ENCODE peak calls at places on chromosome 3, in nine cellular contexts. H, B, S, Y, G, T, P, N and F are unnamed samples.
A peak's percentile ranks its signal among the peaks of the same experiment; 100 is the strongest.

GRCh38 chr3:179964867-179965266 is 71.9 kb downstream of the PEX5L start:
- DNase-seq in H (no peak), S (no peak), Y (no peak), N (no peak), B (no peak), T (no peak), P (no peak), G (no peak), F (no peak)

GRCh38 chr3:155334897-155335883 is 41.7 kb upstream of the STRIT1 start:
- DNase-seq in H (no peak), P (no peak), G (no peak), S (no peak), T (no peak), N (no peak), Y (no peak), B (no peak), F (no peak)

GRCh38 chr3:119792270-119792669 is 10.4 kb downstream of the NR1I2 start:
- DNase-seq in P (no peak), H (no peak), B (no peak), T (no peak), S (no peak), Y (no peak), N (no peak), G (no peak), F (no peak)

GRCh38 chr3:196255776-196256175 is 31.8 kb downstream of the PCYT1A start:
- DNase-seq in S (no peak), Y (no peak), H (no peak), N (no peak), G (no peak), T (no peak), P (no peak), B (no peak), F (no peak)

GRCh38 chr3:71514621-71515020 is 68.9 kb downstream of the FOXP1 start:
- DNase-seq in B (peak; percentile 77), T (no peak), N (no peak), G (no peak), H (peak; percentile 22), Y (no peak), S (no peak), P (no peak), F (no peak)

GRCh38 chr3:155302476-155302875 is 9.0 kb upstream of the STRIT1 start:
- DNase-seq in H (peak; percentile 84), S (no peak), T (no peak), N (peak; percentile 26), Y (no peak), B (peak; percentile 33), P (no peak), G (no peak), F (no peak)

GRCh38 chr3:70990723-70991122 is 592.8 kb downstream of the FOXP1 start:
- DNase-seq in H (peak; percentile 17), N (no peak), P (no peak), G (no peak), Y (no peak), B (peak; percentile 58), T (no peak), S (no peak), F (no peak)

GRCh38 chr3:6825527-6825926 is 35.4 kb upstream of the GRM7 start:
- DNase-seq in B (no peak), G (no peak), H (no peak), N (no peak), S (no peak), T (no peak), Y (no peak), P (no peak), F (no peak)

GRCh38 chr3:52088445-52089367 is 32.3 kb upstream of the DUSP7 start:
- DNase-seq in B (peak; percentile 52), P (no peak), T (peak; percentile 42), S (no peak), N (no peak), G (no peak), Y (no peak), H (peak; percentile 88), F (peak; percentile 33)

GRCh38 chr3:45332901-45333407 is 55.4 kb upstream of the LARS2 start:
- DNase-seq in P (no peak), S (no peak), N (no peak), Y (no peak), B (no peak), H (no peak), T (no peak), G (no peak), F (no peak)

GRCh38 chr3:100160516-100160915 is 46.2 kb upstream of the FILIP1L start:
- DNase-seq in G (no peak), Y (no peak), B (peak; percentile 58), S (no peak), N (no peak), H (no peak), T (no peak), P (no peak), F (no peak)

GRCh38 chr3:112745567-112746248 is 101.0 kb downstream of the CD200R1L start:
- DNase-seq in H (peak; percentile 29), B (no peak), G (no peak), T (no peak), S (no peak), N (no peak), P (no peak), Y (no peak), F (no peak)

GRCh38 chr3:66753670-66754069 is 244.4 kb upstream of the KBTBD8 start:
- DNase-seq in G (no peak), P (no peak), S (no peak), H (no peak), Y (no peak), T (no peak), B (no peak), N (no peak), F (no peak)

GRCh38 chr3:42578054-42578453 is 3.7 kb downstream of the SEC22C start:
- DNase-seq in T (no peak), G (no peak), B (no peak), P (no peak), S (no peak), N (no peak), H (no peak), Y (no peak), F (no peak)